ENCODE peak calls at places on chromosomes 2 and 18, in nine cellular contexts. R, F, Q, K, G, N, P, U and V are unnamed samples.

GRCh38 chr2:230602562-230603230 is 109.9 kb upstream of the CAB39 start:
- DNase-seq in R (no peak), F (no peak), Q (no peak), K (no peak), G (no peak), N (no peak), P (no peak), U (no peak), V (no peak)

GRCh38 chr18:79199691-79200374 is 130.6 kb downstream of the ATP9B start:
- DNase-seq in R (no peak), F (no peak), Q (no peak), K (no peak), G (peak; percentile 35), N (peak; percentile 10), P (no peak), U (peak; percentile 12), V (no peak)

GRCh38 chr2:112542974-112543760 is 902 bp downstream of the POLR1B start:
- DNase-seq in R (no peak), F (peak; percentile 13), Q (peak; percentile 11), K (no peak), G (peak; percentile 16), N (peak; percentile 3), P (no peak), U (peak; percentile 18), V (peak; percentile 64)

GRCh38 chr2:210302326-210302725 is 12.6 kb downstream of the MYL1 start:
- DNase-seq in R (no peak), F (no peak), Q (no peak), K (no peak), G (no peak), N (peak; percentile 79), P (no peak), U (no peak), V (no peak)

GRCh38 chr18:21191596-21192307 is 50.3 kb upstream of the GREB1L start:
- DNase-seq in R (peak; percentile 25), F (peak; percentile 56), Q (peak; percentile 55), K (peak; percentile 59), G (peak; percentile 55), N (peak; percentile 39), P (peak; percentile 69), U (peak; percentile 78), V (peak; percentile 89)

GRCh38 chr2:28824207-28824606 is 13.6 kb downstream of the SPDYA start:
- DNase-seq in R (no peak), F (no peak), Q (no peak), K (no peak), G (no peak), N (no peak), P (no peak), U (no peak), V (no peak)

GRCh38 chr2:168245074-168245825 is 2.1 kb downstream of the STK39 start:
- DNase-seq in R (no peak), F (peak; percentile 20), Q (no peak), K (no peak), G (no peak), N (no peak), P (no peak), U (no peak), V (no peak)

GRCh38 chr2:158049129-158049855 is 52.4 kb upstream of the UPP2 start:
- DNase-seq in R (no peak), F (no peak), Q (no peak), K (no peak), G (no peak), N (no peak), P (no peak), U (no peak), V (no peak)

GRCh38 chr2:113877651-113878594 is 12.0 kb upstream of the ACTR3 start:
- DNase-seq in R (no peak), F (peak; percentile 77), Q (no peak), K (no peak), G (peak; percentile 61), N (peak; percentile 62), P (no peak), U (peak; percentile 74), V (no peak)

GRCh38 chr2:60839126-60839813 is 42.1 kb upstream of the REL start:
- DNase-seq in R (no peak), F (no peak), Q (no peak), K (no peak), G (no peak), N (no peak), P (no peak), U (no peak), V (peak; percentile 67)

GRCh38 chr2:132615329-132616085 is 54.5 kb downstream of the LYPD1 start:
- DNase-seq in R (no peak), F (no peak), Q (no peak), K (no peak), G (no peak), N (no peak), P (no peak), U (no peak), V (peak; percentile 77)

GRCh38 chr18:55900380-55900779 is 312.4 kb upstream of the TCF4 start:
- DNase-seq in R (no peak), F (no peak), Q (no peak), K (no peak), G (peak; percentile 65), N (peak; percentile 57), P (no peak), U (peak; percentile 60), V (no peak)

GRCh38 chr2:158473719-158474392 is 17.1 kb downstream of the PKP4 start:
- DNase-seq in R (no peak), F (no peak), Q (no peak), K (no peak), G (no peak), N (no peak), P (no peak), U (no peak), V (peak; percentile 58)

GRCh38 chr2:106181064-106181463 is 13.0 kb downstream of the UXS1 start:
- DNase-seq in R (no peak), F (no peak), Q (no peak), K (no peak), G (no peak), N (no peak), P (no peak), U (no peak), V (no peak)

GRCh38 chr2:20179755-20180594 is 45.0 kb downstream of the SDC1 start:
- DNase-seq in R (no peak), F (no peak), Q (peak; percentile 52), K (no peak), G (no peak), N (no peak), P (no peak), U (no peak), V (peak; percentile 86)

GRCh38 chr2:235140801-235141081 is 188.9 kb downstream of the SH3BP4 start:
- DNase-seq in R (no peak), F (no peak), Q (no peak), K (no peak), G (no peak), N (no peak), P (no peak), U (no peak), V (no peak)

GRCh38 chr2:235143789-235144188 is 192.0 kb downstream of the SH3BP4 start:
- DNase-seq in R (no peak), F (no peak), Q (no peak), K (no peak), G (no peak), N (no peak), P (no peak), U (no peak), V (no peak)

GRCh38 chr2:235141411-235142128 is 189.8 kb downstream of the SH3BP4 start:
- DNase-seq in R (no peak), F (no peak), Q (no peak), K (no peak), G (no peak), N (no peak), P (no peak), U (no peak), V (no peak)

GRCh38 chr2:235144291-235144690 is 192.5 kb downstream of the SH3BP4 start:
- DNase-seq in R (no peak), F (no peak), Q (no peak), K (no peak), G (no peak), N (no peak), P (no peak), U (no peak), V (no peak)

DNA sequence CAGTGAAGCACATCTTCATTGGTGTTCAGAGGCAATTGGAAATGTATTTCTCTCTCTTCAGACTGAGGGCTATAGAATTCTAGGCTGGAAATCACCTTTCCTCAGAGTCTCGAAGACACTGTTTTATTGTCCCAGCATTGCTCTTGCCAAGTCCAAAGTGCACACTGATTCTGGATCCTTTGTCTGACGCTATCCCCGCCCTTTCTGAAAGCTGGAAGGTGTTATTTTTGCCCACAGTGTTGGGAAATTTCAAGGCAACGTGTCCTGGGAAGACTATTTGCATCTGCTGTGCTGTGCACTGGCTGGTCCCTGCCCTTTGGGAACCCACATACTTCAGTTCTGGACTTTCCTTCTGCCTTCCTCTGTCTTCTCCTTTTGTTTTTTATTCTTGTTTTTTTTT is 190.8 kb downstream of the SH3BP4 start:
- DNase-seq in R (no peak), F (no peak), Q (no peak), K (no peak), G (no peak), N (no peak), P (no peak), U (no peak), V (no peak)
- TF ChIP-seq CTCF in R (no peak), F (no peak), Q (no peak), K (no peak), G (no peak), N (no peak), P (no peak), U (no peak), V (no peak)

DNA sequence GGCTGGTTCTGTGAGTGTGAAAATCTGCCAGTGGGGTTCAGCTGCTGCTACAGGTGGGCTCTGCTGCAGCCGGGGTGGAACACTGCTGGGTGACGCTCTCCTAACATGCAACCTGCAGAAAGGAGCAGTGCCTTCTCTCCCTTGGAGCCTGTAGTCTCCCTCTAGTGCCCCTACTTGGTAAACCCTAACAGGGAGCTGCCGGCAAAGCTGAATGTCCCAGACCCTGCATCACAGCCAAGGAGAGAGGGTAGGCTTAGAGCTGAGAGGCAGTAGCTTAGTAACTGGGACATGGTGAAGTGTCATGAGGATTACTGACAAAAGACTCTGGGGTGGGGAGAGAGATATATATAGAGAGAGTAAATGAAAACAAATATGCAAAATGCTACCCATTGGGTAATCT is 9.8 kb downstream of the NCAPH start:
- DNase-seq in R (no peak), F (no peak), Q (no peak), K (no peak), G (no peak), N (no peak), P (no peak), U (no peak), V (peak; percentile 71)
- TF ChIP-seq CTCF in R (no peak), F (peak; percentile 12), Q (peak; percentile 13), K (peak; percentile 13), G (no peak), N (peak; percentile 36), P (no peak), U (peak; percentile 30), V (peak; percentile 67)

DNA sequence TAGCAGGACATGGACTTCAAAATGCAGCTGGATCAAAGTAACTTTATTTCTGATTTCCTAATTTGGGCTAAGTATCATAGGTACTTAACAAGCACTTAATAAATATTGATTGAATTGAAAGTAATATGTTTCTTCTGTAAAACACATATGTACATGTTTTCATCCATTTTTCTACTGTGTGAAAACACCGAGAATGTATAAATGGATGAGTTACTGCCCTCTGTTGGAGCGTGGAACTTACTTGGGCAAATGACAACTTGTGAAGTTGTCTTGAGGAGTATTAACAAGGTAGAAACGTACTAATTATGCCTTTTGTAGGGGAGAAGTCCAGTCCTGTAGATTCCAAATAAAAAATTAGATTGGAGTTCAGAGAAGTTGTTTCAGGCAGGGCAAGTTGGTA is 87.2 kb downstream of the PHLPP1 start:
- DNase-seq in R (no peak), F (peak; percentile 17), Q (no peak), K (no peak), G (no peak), N (peak; percentile 22), P (no peak), U (peak; percentile 41), V (no peak)
- TF ChIP-seq CTCF in R (no peak), F (peak; percentile 18), Q (no peak), K (no peak), G (no peak), N (peak; percentile 24), P (no peak), U (peak; percentile 8), V (peak; percentile 40)

GRCh38 chr18:66990909-66991308 is 387.0 kb upstream of the CDH19 start:
- DNase-seq in R (no peak), F (no peak), Q (no peak), K (no peak), G (no peak), N (no peak), P (no peak), U (no peak), V (no peak)
- TF ChIP-seq CTCF in R (no peak), F (no peak), Q (no peak), K (no peak), G (no peak), N (no peak), P (no peak), U (no peak), V (peak; percentile 61)